ENCODE peak calls at places on chromosomes 11 and 22, in six cellular contexts. N is right lobe of liver; J is pancreas; Y is CD4-positive, alpha-beta memory T cell; F is neural crest cell; B is EH. V is an unnamed sample.

GRCh38 chr22:23212061-23213030 is 32.0 kb downstream of the BCR start:
- DNase-seq in N (peak; percentile 8), J (no peak), Y (no peak), F (no peak), B (no peak), V (no peak)

GRCh38 chr11:108938604-108939003 is 273.7 kb downstream of the DDX10 start:
- DNase-seq in N (no peak), J (no peak), Y (no peak), F (no peak), B (no peak), V (peak; percentile 37)

GRCh38 chr11:118295834-118296454 is 8.6 kb upstream of the CD3E start:
- DNase-seq in N (no peak), J (no peak), Y (peak; percentile 52), F (no peak), B (peak; percentile 32), V (peak; percentile 47)

GRCh38 chr11:82586581-82586980 is 147.1 kb downstream of the FAM181B start:
- DNase-seq in N (no peak), J (no peak), Y (no peak), F (no peak), B (no peak), V (no peak)

GRCh38 chr22:50340157-50340879 is 2.8 kb upstream of the PPP6R2 start:
- DNase-seq in N (no peak), J (no peak), Y (no peak), F (no peak), B (peak; percentile 23), V (no peak)

GRCh38 chr11:1532606-1533341 is 39.3 kb downstream of the DUSP8 start:
- DNase-seq in N (no peak), J (no peak), Y (no peak), F (no peak), B (peak; percentile 48), V (peak; percentile 39)

GRCh38 chr11:45051621-45052020 is 94.8 kb upstream of the PRDM11 start:
- DNase-seq in N (no peak), J (no peak), Y (no peak), F (no peak), B (no peak), V (no peak)

GRCh38 chr22:48389916-48390315 is 1437.8 kb downstream of the BRD1 start:
- DNase-seq in N (no peak), J (no peak), Y (no peak), F (no peak), B (no peak), V (no peak)

GRCh38 chr11:103594283-103594682 is 442.2 kb upstream of the DDI1 start:
- DNase-seq in N (no peak), J (no peak), Y (no peak), F (no peak), B (no peak), V (no peak)

GRCh38 chr11:1453611-1454386 is 32.8 kb downstream of the MOB2 start:
- DNase-seq in N (no peak), J (peak; percentile 56), Y (peak; percentile 23), F (no peak), B (peak; percentile 3), V (no peak)

GRCh38 chr22:29121124-29121523 is 48.3 kb downstream of the KREMEN1 start:
- DNase-seq in N (no peak), J (no peak), Y (peak; percentile 4), F (no peak), B (no peak), V (peak; percentile 26)

GRCh38 chr22:22666307-22667091 is 22.1 kb downstream of the GGTLC2 start:
- DNase-seq in N (peak; percentile 58), J (peak; percentile 25), Y (peak; percentile 3), F (no peak), B (peak; percentile 52), V (peak; percentile 42)

GRCh38 chr11:2930705-2931415 is 1.6 kb upstream of the PHLDA2 start:
- DNase-seq in N (peak; percentile 92), J (peak; percentile 87), Y (no peak), F (no peak), B (peak; percentile 57), V (peak; percentile 29)

GRCh38 chr11:69398529-69399492 is 82.7 kb upstream of the LINC01488 start:
- DNase-seq in N (no peak), J (peak; percentile 39), Y (no peak), F (no peak), B (peak; percentile 70), V (peak; percentile 18)

GRCh38 chr11:118907051-118907748 is 18.5 kb downstream of the BCL9L start:
- DNase-seq in N (peak; percentile 82), J (peak; percentile 81), Y (peak; percentile 83), F (peak; percentile 91), B (peak; percentile 76), V (peak; percentile 74)

V was measured in fibroblast of mammary gland.